ENCODE peak calls at places on chromosomes 2 and 18, in six cellular contexts. T is fibroblast of mammary gland; X is NCI-H1436; A is NCI-H1092 treated with DMSO at 0.1 percent for 48 hours; W is stimulated activated CD4-positive, alpha-beta T cell treated with anti-CD3 and anti-CD28 coated beads, Interleukin-2, amount 100 ng/mL, for 48 hours; M is brain microvascular endothelial cell. Q is an unnamed sample.

GRCh38 chr2:60553992-60554648 is 666 bp upstream of the BCL11A start:
- DNase-seq in T (no peak), X (no peak), A (peak), W (no peak), M (no peak), Q (peak)

GRCh38 chr2:143435112-143435511 is 305.9 kb downstream of the ARHGAP15 start:
- DNase-seq in T (no peak), X (no peak), A (no peak), W (no peak), M (peak), Q (no peak)

GRCh38 chr2:46947841-46948240 is 32.2 kb upstream of the MCFD2 start:
- DNase-seq in T (no peak), X (no peak), A (no peak), W (no peak), M (no peak), Q (no peak)

GRCh38 chr2:216701544-216701943 is 6.2 kb upstream of the IGFBP5 start:
- DNase-seq in T (no peak), X (no peak), A (no peak), W (no peak), M (no peak), Q (no peak)

GRCh38 chr18:74155276-74155675 is 7.0 kb downstream of the TIMM21 start:
- DNase-seq in T (peak), X (no peak), A (no peak), W (no peak), M (peak), Q (no peak)

GRCh38 chr2:191625016-191625415 is 52.9 kb upstream of the NABP1 start:
- DNase-seq in T (no peak), X (no peak), A (no peak), W (no peak), M (peak), Q (no peak)

GRCh38 chr2:32168513-32168912 is 2.8 kb downstream of the SLC30A6 start:
- DNase-seq in T (no peak), X (no peak), A (no peak), W (no peak), M (no peak), Q (no peak)

GRCh38 chr2:219719521-219719920 is 92.1 kb downstream of the SLC4A3 start:
- DNase-seq in T (no peak), X (no peak), A (no peak), W (no peak), M (no peak), Q (no peak)

GRCh38 chr2:205800804-205801203 is 118.5 kb downstream of the NRP2 start:
- DNase-seq in T (peak), X (no peak), A (no peak), W (no peak), M (peak), Q (no peak)

GRCh38 chr2:152468832-152469692 is 134.1 kb downstream of the FMNL2 start:
- DNase-seq in T (peak), X (peak), A (no peak), W (no peak), M (peak), Q (peak)

GRCh38 chr2:2826209-2826551 is 495.1 kb upstream of the MYT1L start:
- DNase-seq in T (no peak), X (no peak), A (no peak), W (no peak), M (no peak), Q (no peak)

GRCh38 chr2:177572236-177572671 is 179.7 kb downstream of the AGPS start:
- DNase-seq in T (peak), X (no peak), A (peak), W (no peak), M (no peak), Q (no peak)

GRCh38 chr2:203177361-203177760 is 61.5 kb upstream of the CYP20A1 start:
- DNase-seq in T (peak), X (no peak), A (no peak), W (no peak), M (no peak), Q (peak)

GRCh38 chr2:23541453-23542334 is 156.7 kb downstream of the KLHL29 start:
- DNase-seq in T (peak), X (peak), A (no peak), W (no peak), M (no peak), Q (no peak)

GRCh38 chr2:240369725-240370585 is 65.5 kb upstream of the GPC1 start:
- DNase-seq in T (peak), X (no peak), A (no peak), W (no peak), M (peak), Q (peak)

GRCh38 chr2:159450180-159450579 is 163.7 kb upstream of the WDSUB1 start:
- DNase-seq in T (no peak), X (no peak), A (no peak), W (no peak), M (no peak), Q (peak)

GRCh38 chr2:180742809-180743208 is 237.6 kb upstream of the UBE2E3 start:
- DNase-seq in T (no peak), X (no peak), A (no peak), W (no peak), M (peak), Q (peak)

GRCh38 chr2:219362524-219363164 is 25.1 kb downstream of the DNPEP start:
- DNase-seq in T (peak), X (no peak), A (no peak), W (no peak), M (peak), Q (peak)

GRCh38 chr2:85604568-85605339 is 2.3 kb upstream of the TMEM150A start:
- DNase-seq in T (no peak), X (no peak), A (no peak), W (no peak), M (no peak), Q (no peak)

GRCh38 chr18:61831071-61831470 is 61.7 kb downstream of the RNF152 start:
- DNase-seq in T (no peak), X (no peak), A (no peak), W (no peak), M (peak), Q (no peak)

GRCh38 chr2:158391876-158392275 is 64.7 kb downstream of the CCDC148 start:
- DNase-seq in T (peak), X (no peak), A (no peak), W (no peak), M (peak), Q (no peak)

GRCh38 chr18:45127395-45127794 is 446.7 kb downstream of the SETBP1 start:
- DNase-seq in T (no peak), X (no peak), A (no peak), W (no peak), M (no peak), Q (no peak)

GRCh38 chr2:181106229-181106628 is 125.8 kb downstream of the UBE2E3 start:
- DNase-seq in T (peak), X (peak), A (peak), W (no peak), M (no peak), Q (peak)

GRCh38 chr2:232491139-232491780 is 3.6 kb upstream of the ECEL1 start:
- DNase-seq in T (no peak), X (no peak), A (no peak), W (no peak), M (no peak), Q (no peak)

GRCh38 chr18:31429623-31430022 is 17.9 kb upstream of the DSG3 start:
- DNase-seq in T (no peak), X (no peak), A (no peak), W (no peak), M (no peak), Q (peak)

Q was measured in mesendoderm.